ENCODE peak calls at places on chromosomes 3 and 15, in nine cellular contexts. One of them, this sample, is unnamed.

GRCh38 chr15:63063164-63063756 is 20.7 kb downstream of the TPM1 start:
- DNase-seq in astrocyte: peak
- DNase-seq in GM03348: no peak
- DNase-seq in NCI-H2081: no peak
- DNase-seq in fibroblast of pulmonary artery: no peak
- DNase-seq in kidney epithelial cell: no peak
- DNase-seq in stimulated activated CD4-positive, alpha-beta T cell treated with anti-CD3 and anti-CD28 coated beads, TNF-alpha, amount 100 ng/mL, for 1 hour: no peak
- DNase-seq in mesothelial cell of epicardium: no peak
- DNase-seq in M059J: peak
- DNase-seq in this sample: no peak

GRCh38 chr15:81256916-81257315 is 60.2 kb downstream of the IL16 start:
- DNase-seq in stimulated activated CD4-positive, alpha-beta T cell treated with anti-CD3 and anti-CD28 coated beads, TNF-alpha, amount 100 ng/mL, for 1 hour: no peak
- DNase-seq in M059J: peak
- DNase-seq in GM03348: peak
- DNase-seq in NCI-H2081: no peak
- DNase-seq in mesothelial cell of epicardium: no peak
- DNase-seq in kidney epithelial cell: no peak
- DNase-seq in astrocyte: peak
- DNase-seq in fibroblast of pulmonary artery: peak
- DNase-seq in this sample: peak

GRCh38 chr15:51240066-51240465 is 98.3 kb downstream of the CYP19A1 start:
- DNase-seq in stimulated activated CD4-positive, alpha-beta T cell treated with anti-CD3 and anti-CD28 coated beads, TNF-alpha, amount 100 ng/mL, for 1 hour: no peak
- DNase-seq in mesothelial cell of epicardium: no peak
- DNase-seq in fibroblast of pulmonary artery: no peak
- DNase-seq in astrocyte: no peak
- DNase-seq in kidney epithelial cell: no peak
- DNase-seq in GM03348: no peak
- DNase-seq in NCI-H2081: no peak
- DNase-seq in M059J: peak
- DNase-seq in this sample: no peak

GRCh38 chr3:149572796-149573414 is 84.9 kb downstream of the WWTR1 start:
- DNase-seq in GM03348: peak
- DNase-seq in fibroblast of pulmonary artery: peak
- DNase-seq in stimulated activated CD4-positive, alpha-beta T cell treated with anti-CD3 and anti-CD28 coated beads, TNF-alpha, amount 100 ng/mL, for 1 hour: no peak
- DNase-seq in kidney epithelial cell: no peak
- DNase-seq in M059J: peak
- DNase-seq in NCI-H2081: no peak
- DNase-seq in mesothelial cell of epicardium: no peak
- DNase-seq in astrocyte: peak
- DNase-seq in this sample: peak

GRCh38 chr3:18010001-18010400 is 267.6 kb upstream of the TBC1D5 start:
- DNase-seq in astrocyte: peak
- DNase-seq in mesothelial cell of epicardium: no peak
- DNase-seq in kidney epithelial cell: no peak
- DNase-seq in M059J: no peak
- DNase-seq in stimulated activated CD4-positive, alpha-beta T cell treated with anti-CD3 and anti-CD28 coated beads, TNF-alpha, amount 100 ng/mL, for 1 hour: no peak
- DNase-seq in GM03348: no peak
- DNase-seq in fibroblast of pulmonary artery: peak
- DNase-seq in NCI-H2081: no peak
- DNase-seq in this sample: no peak

GRCh38 chr15:81091889-81092558 is 42.0 kb upstream of the CFAP161 start:
- DNase-seq in fibroblast of pulmonary artery: peak
- DNase-seq in kidney epithelial cell: peak
- DNase-seq in stimulated activated CD4-positive, alpha-beta T cell treated with anti-CD3 and anti-CD28 coated beads, TNF-alpha, amount 100 ng/mL, for 1 hour: no peak
- DNase-seq in GM03348: peak
- DNase-seq in NCI-H2081: no peak
- DNase-seq in astrocyte: peak
- DNase-seq in M059J: peak
- DNase-seq in mesothelial cell of epicardium: no peak
- DNase-seq in this sample: peak

GRCh38 chr15:101104186-101104585 is 147.7 kb downstream of the CHSY1 start:
- DNase-seq in fibroblast of pulmonary artery: no peak
- DNase-seq in NCI-H2081: no peak
- DNase-seq in mesothelial cell of epicardium: no peak
- DNase-seq in stimulated activated CD4-positive, alpha-beta T cell treated with anti-CD3 and anti-CD28 coated beads, TNF-alpha, amount 100 ng/mL, for 1 hour: no peak
- DNase-seq in M059J: no peak
- DNase-seq in GM03348: no peak
- DNase-seq in astrocyte: no peak
- DNase-seq in kidney epithelial cell: no peak
- DNase-seq in this sample: no peak

GRCh38 chr3:114192141-114192540 is 13.3 kb upstream of the DRD3 start:
- DNase-seq in NCI-H2081: no peak
- DNase-seq in fibroblast of pulmonary artery: no peak
- DNase-seq in astrocyte: peak
- DNase-seq in kidney epithelial cell: no peak
- DNase-seq in M059J: no peak
- DNase-seq in GM03348: no peak
- DNase-seq in mesothelial cell of epicardium: no peak
- DNase-seq in stimulated activated CD4-positive, alpha-beta T cell treated with anti-CD3 and anti-CD28 coated beads, TNF-alpha, amount 100 ng/mL, for 1 hour: no peak
- DNase-seq in this sample: no peak

GRCh38 chr3:47079432-47079831 is 84.5 kb downstream of the SETD2 start:
- DNase-seq in astrocyte: no peak
- DNase-seq in fibroblast of pulmonary artery: no peak
- DNase-seq in M059J: no peak
- DNase-seq in GM03348: no peak
- DNase-seq in mesothelial cell of epicardium: no peak
- DNase-seq in kidney epithelial cell: no peak
- DNase-seq in NCI-H2081: no peak
- DNase-seq in stimulated activated CD4-positive, alpha-beta T cell treated with anti-CD3 and anti-CD28 coated beads, TNF-alpha, amount 100 ng/mL, for 1 hour: no peak
- DNase-seq in this sample: no peak

GRCh38 chr15:101537681-101538080 is 48.2 kb upstream of the PCSK6 start:
- DNase-seq in kidney epithelial cell: no peak
- DNase-seq in GM03348: no peak
- DNase-seq in fibroblast of pulmonary artery: no peak
- DNase-seq in M059J: no peak
- DNase-seq in astrocyte: no peak
- DNase-seq in mesothelial cell of epicardium: peak
- DNase-seq in NCI-H2081: no peak
- DNase-seq in stimulated activated CD4-positive, alpha-beta T cell treated with anti-CD3 and anti-CD28 coated beads, TNF-alpha, amount 100 ng/mL, for 1 hour: no peak
- DNase-seq in this sample: no peak

GRCh38 chr15:62938825-62939224 is 103.7 kb upstream of the TPM1 start:
- DNase-seq in mesothelial cell of epicardium: no peak
- DNase-seq in astrocyte: no peak
- DNase-seq in kidney epithelial cell: no peak
- DNase-seq in M059J: no peak
- DNase-seq in GM03348: no peak
- DNase-seq in stimulated activated CD4-positive, alpha-beta T cell treated with anti-CD3 and anti-CD28 coated beads, TNF-alpha, amount 100 ng/mL, for 1 hour: no peak
- DNase-seq in NCI-H2081: no peak
- DNase-seq in fibroblast of pulmonary artery: no peak
- DNase-seq in this sample: no peak

GRCh38 chr3:110307065-110307809 is 764.4 kb upstream of the NECTIN3 start:
- DNase-seq in M059J: peak
- DNase-seq in mesothelial cell of epicardium: no peak
- DNase-seq in fibroblast of pulmonary artery: no peak
- DNase-seq in stimulated activated CD4-positive, alpha-beta T cell treated with anti-CD3 and anti-CD28 coated beads, TNF-alpha, amount 100 ng/mL, for 1 hour: no peak
- DNase-seq in GM03348: peak
- DNase-seq in kidney epithelial cell: no peak
- DNase-seq in NCI-H2081: no peak
- DNase-seq in astrocyte: peak
- DNase-seq in this sample: no peak

GRCh38 chr3:180036678-180037455 is at the start of gene PEX5L:
- DNase-seq in stimulated activated CD4-positive, alpha-beta T cell treated with anti-CD3 and anti-CD28 coated beads, TNF-alpha, amount 100 ng/mL, for 1 hour: no peak
- DNase-seq in NCI-H2081: peak
- DNase-seq in astrocyte: peak
- DNase-seq in M059J: peak
- DNase-seq in mesothelial cell of epicardium: peak
- DNase-seq in kidney epithelial cell: peak
- DNase-seq in fibroblast of pulmonary artery: peak
- DNase-seq in GM03348: peak
- DNase-seq in this sample: no peak

GRCh38 chr3:43477600-43477999 is 144.2 kb downstream of the ANO10 start:
- DNase-seq in GM03348: no peak
- DNase-seq in M059J: no peak
- DNase-seq in astrocyte: no peak
- DNase-seq in fibroblast of pulmonary artery: no peak
- DNase-seq in mesothelial cell of epicardium: no peak
- DNase-seq in stimulated activated CD4-positive, alpha-beta T cell treated with anti-CD3 and anti-CD28 coated beads, TNF-alpha, amount 100 ng/mL, for 1 hour: peak
- DNase-seq in NCI-H2081: no peak
- DNase-seq in kidney epithelial cell: no peak
- DNase-seq in this sample: peak

GRCh38 chr15:101684384-101684783 is 32.2 kb upstream of the TM2D3 start:
- DNase-seq in GM03348: peak
- DNase-seq in fibroblast of pulmonary artery: peak
- DNase-seq in M059J: peak
- DNase-seq in astrocyte: peak
- DNase-seq in NCI-H2081: no peak
- DNase-seq in kidney epithelial cell: peak
- DNase-seq in mesothelial cell of epicardium: no peak
- DNase-seq in stimulated activated CD4-positive, alpha-beta T cell treated with anti-CD3 and anti-CD28 coated beads, TNF-alpha, amount 100 ng/mL, for 1 hour: no peak
- DNase-seq in this sample: no peak

GRCh38 chr15:93948728-93949127 is 282.6 kb upstream of the MCTP2 start:
- DNase-seq in GM03348: no peak
- DNase-seq in kidney epithelial cell: no peak
- DNase-seq in M059J: no peak
- DNase-seq in astrocyte: no peak
- DNase-seq in fibroblast of pulmonary artery: no peak
- DNase-seq in NCI-H2081: peak
- DNase-seq in stimulated activated CD4-positive, alpha-beta T cell treated with anti-CD3 and anti-CD28 coated beads, TNF-alpha, amount 100 ng/mL, for 1 hour: no peak
- DNase-seq in mesothelial cell of epicardium: no peak
- DNase-seq in this sample: no peak

GRCh38 chr3:60336061-60336460 is 915.2 kb downstream of the FHIT start:
- DNase-seq in fibroblast of pulmonary artery: no peak
- DNase-seq in NCI-H2081: no peak
- DNase-seq in stimulated activated CD4-positive, alpha-beta T cell treated with anti-CD3 and anti-CD28 coated beads, TNF-alpha, amount 100 ng/mL, for 1 hour: no peak
- DNase-seq in kidney epithelial cell: no peak
- DNase-seq in M059J: no peak
- DNase-seq in mesothelial cell of epicardium: no peak
- DNase-seq in astrocyte: no peak
- DNase-seq in GM03348: no peak
- DNase-seq in this sample: no peak

GRCh38 chr15:51801391-51801835 is 28.0 kb upstream of the TMOD3 start:
- DNase-seq in NCI-H2081: peak
- DNase-seq in astrocyte: peak
- DNase-seq in M059J: peak
- DNase-seq in GM03348: peak
- DNase-seq in mesothelial cell of epicardium: no peak
- DNase-seq in stimulated activated CD4-positive, alpha-beta T cell treated with anti-CD3 and anti-CD28 coated beads, TNF-alpha, amount 100 ng/mL, for 1 hour: no peak
- DNase-seq in fibroblast of pulmonary artery: peak
- DNase-seq in kidney epithelial cell: no peak
- DNase-seq in this sample: peak

GRCh38 chr3:61530355-61530754 is 31.0 kb upstream of the PTPRG start:
- DNase-seq in GM03348: no peak
- DNase-seq in stimulated activated CD4-positive, alpha-beta T cell treated with anti-CD3 and anti-CD28 coated beads, TNF-alpha, amount 100 ng/mL, for 1 hour: no peak
- DNase-seq in mesothelial cell of epicardium: no peak
- DNase-seq in astrocyte: peak
- DNase-seq in NCI-H2081: peak
- DNase-seq in kidney epithelial cell: peak
- DNase-seq in M059J: peak
- DNase-seq in fibroblast of pulmonary artery: peak
- DNase-seq in this sample: no peak

GRCh38 chr15:44296625-44297524 is 8.4 kb downstream of the GOLM2 start:
- DNase-seq in fibroblast of pulmonary artery: peak
- DNase-seq in GM03348: peak
- DNase-seq in NCI-H2081: no peak
- DNase-seq in mesothelial cell of epicardium: no peak
- DNase-seq in stimulated activated CD4-positive, alpha-beta T cell treated with anti-CD3 and anti-CD28 coated beads, TNF-alpha, amount 100 ng/mL, for 1 hour: no peak
- DNase-seq in M059J: peak
- DNase-seq in kidney epithelial cell: peak
- DNase-seq in astrocyte: peak
- DNase-seq in this sample: peak

GRCh38 chr3:185807455-185808068 is 17.3 kb downstream of the IGF2BP2 start:
- DNase-seq in mesothelial cell of epicardium: no peak
- DNase-seq in astrocyte: peak
- DNase-seq in kidney epithelial cell: peak
- DNase-seq in NCI-H2081: no peak
- DNase-seq in GM03348: peak
- DNase-seq in fibroblast of pulmonary artery: peak
- DNase-seq in M059J: peak
- DNase-seq in stimulated activated CD4-positive, alpha-beta T cell treated with anti-CD3 and anti-CD28 coated beads, TNF-alpha, amount 100 ng/mL, for 1 hour: no peak
- DNase-seq in this sample: no peak

GRCh38 chr3:16609927-16610580 is 4.8 kb upstream of the DAZL start:
- DNase-seq in M059J: peak
- DNase-seq in fibroblast of pulmonary artery: peak
- DNase-seq in kidney epithelial cell: no peak
- DNase-seq in stimulated activated CD4-positive, alpha-beta T cell treated with anti-CD3 and anti-CD28 coated beads, TNF-alpha, amount 100 ng/mL, for 1 hour: no peak
- DNase-seq in GM03348: no peak
- DNase-seq in NCI-H2081: no peak
- DNase-seq in astrocyte: no peak
- DNase-seq in mesothelial cell of epicardium: no peak
- DNase-seq in this sample: peak

GRCh38 chr3:140910860-140911259 is 30.8 kb upstream of the SLC25A36 start:
- DNase-seq in mesothelial cell of epicardium: no peak
- DNase-seq in M059J: peak
- DNase-seq in astrocyte: no peak
- DNase-seq in kidney epithelial cell: no peak
- DNase-seq in fibroblast of pulmonary artery: peak
- DNase-seq in GM03348: no peak
- DNase-seq in stimulated activated CD4-positive, alpha-beta T cell treated with anti-CD3 and anti-CD28 coated beads, TNF-alpha, amount 100 ng/mL, for 1 hour: no peak
- DNase-seq in NCI-H2081: peak
- DNase-seq in this sample: no peak

GRCh38 chr3:156619376-156619775 is 55.0 kb upstream of the TIPARP start:
- DNase-seq in NCI-H2081: no peak
- DNase-seq in fibroblast of pulmonary artery: peak
- DNase-seq in GM03348: peak
- DNase-seq in astrocyte: peak
- DNase-seq in mesothelial cell of epicardium: no peak
- DNase-seq in stimulated activated CD4-positive, alpha-beta T cell treated with anti-CD3 and anti-CD28 coated beads, TNF-alpha, amount 100 ng/mL, for 1 hour: no peak
- DNase-seq in kidney epithelial cell: no peak
- DNase-seq in M059J: no peak
- DNase-seq in this sample: no peak

GRCh38 chr15:50764331-50765201 is 940 bp downstream of the SPPL2A start:
- DNase-seq in mesothelial cell of epicardium: no peak
- DNase-seq in kidney epithelial cell: no peak
- DNase-seq in NCI-H2081: peak
- DNase-seq in GM03348: peak
- DNase-seq in stimulated activated CD4-positive, alpha-beta T cell treated with anti-CD3 and anti-CD28 coated beads, TNF-alpha, amount 100 ng/mL, for 1 hour: no peak
- DNase-seq in astrocyte: no peak
- DNase-seq in M059J: peak
- DNase-seq in fibroblast of pulmonary artery: peak
- DNase-seq in this sample: peak

GRCh38 chr3:192608756-192609155 is 118.6 kb downstream of the FGF12 start:
- DNase-seq in stimulated activated CD4-positive, alpha-beta T cell treated with anti-CD3 and anti-CD28 coated beads, TNF-alpha, amount 100 ng/mL, for 1 hour: no peak
- DNase-seq in kidney epithelial cell: no peak
- DNase-seq in GM03348: no peak
- DNase-seq in M059J: no peak
- DNase-seq in mesothelial cell of epicardium: no peak
- DNase-seq in NCI-H2081: no peak
- DNase-seq in astrocyte: no peak
- DNase-seq in fibroblast of pulmonary artery: no peak
- DNase-seq in this sample: no peak

GRCh38 chr3:23461069-23461468 is 257.9 kb downstream of the UBE2E2 start:
- DNase-seq in M059J: no peak
- DNase-seq in mesothelial cell of epicardium: no peak
- DNase-seq in GM03348: peak
- DNase-seq in stimulated activated CD4-positive, alpha-beta T cell treated with anti-CD3 and anti-CD28 coated beads, TNF-alpha, amount 100 ng/mL, for 1 hour: no peak
- DNase-seq in astrocyte: peak
- DNase-seq in fibroblast of pulmonary artery: no peak
- DNase-seq in NCI-H2081: no peak
- DNase-seq in kidney epithelial cell: no peak
- DNase-seq in this sample: no peak

GRCh38 chr3:139894638-139894989 is 40.4 kb upstream of the CLSTN2 start:
- DNase-seq in mesothelial cell of epicardium: no peak
- DNase-seq in astrocyte: no peak
- DNase-seq in stimulated activated CD4-positive, alpha-beta T cell treated with anti-CD3 and anti-CD28 coated beads, TNF-alpha, amount 100 ng/mL, for 1 hour: no peak
- DNase-seq in M059J: no peak
- DNase-seq in GM03348: no peak
- DNase-seq in NCI-H2081: no peak
- DNase-seq in fibroblast of pulmonary artery: no peak
- DNase-seq in kidney epithelial cell: no peak
- DNase-seq in this sample: no peak

GRCh38 chr3:180018588-180018987 is 18.1 kb downstream of the PEX5L start:
- DNase-seq in astrocyte: no peak
- DNase-seq in stimulated activated CD4-positive, alpha-beta T cell treated with anti-CD3 and anti-CD28 coated beads, TNF-alpha, amount 100 ng/mL, for 1 hour: no peak
- DNase-seq in mesothelial cell of epicardium: no peak
- DNase-seq in GM03348: no peak
- DNase-seq in kidney epithelial cell: no peak
- DNase-seq in fibroblast of pulmonary artery: no peak
- DNase-seq in NCI-H2081: peak
- DNase-seq in M059J: no peak
- DNase-seq in this sample: no peak

GRCh38 chr15:34804113-34804512 is 8.8 kb upstream of the ACTC1 start:
- DNase-seq in M059J: no peak
- DNase-seq in GM03348: no peak
- DNase-seq in stimulated activated CD4-positive, alpha-beta T cell treated with anti-CD3 and anti-CD28 coated beads, TNF-alpha, amount 100 ng/mL, for 1 hour: no peak
- DNase-seq in mesothelial cell of epicardium: no peak
- DNase-seq in kidney epithelial cell: no peak
- DNase-seq in NCI-H2081: peak
- DNase-seq in astrocyte: no peak
- DNase-seq in fibroblast of pulmonary artery: no peak
- DNase-seq in this sample: no peak

GRCh38 chr3:52339612-52340011 is 23.5 kb downstream of the DNAH1 start:
- DNase-seq in NCI-H2081: peak
- DNase-seq in GM03348: peak
- DNase-seq in stimulated activated CD4-positive, alpha-beta T cell treated with anti-CD3 and anti-CD28 coated beads, TNF-alpha, amount 100 ng/mL, for 1 hour: no peak
- DNase-seq in mesothelial cell of epicardium: no peak
- DNase-seq in M059J: peak
- DNase-seq in kidney epithelial cell: peak
- DNase-seq in fibroblast of pulmonary artery: peak
- DNase-seq in astrocyte: peak
- DNase-seq in this sample: peak

This sample was measured in dermis microvascular lymphatic vessel endothelial cell.